ENCODE peak calls at places on chromosomes 5 and 9, in six cellular contexts. A, D, L, S, V and B are unnamed samples.

GRCh38 chr9:90069107-90069506 is 464.3 kb downstream of the GADD45G start:
- DNase-seq in S (no peak), L (no peak), V (no peak), A (no peak), D (no peak), B (no peak)

GRCh38 chr5:62589504-62589903 is 10.9 kb downstream of the LRRC70 start:
- DNase-seq in L (no peak), S (no peak), V (no peak), D (no peak), A (no peak), B (no peak)

GRCh38 chr9:113638916-113639315 is 175.4 kb downstream of the RGS3 start:
- DNase-seq in L (no peak), S (no peak), A (no peak), V (no peak), D (no peak), B (no peak)

GRCh38 chr5:43602456-43602817 is 543 bp upstream of the NNT start:
- DNase-seq in D (peak), A (peak), S (no peak), V (peak), L (peak), B (peak)

GRCh38 chr9:21559402-21560280 is 77.5 kb upstream of the IFNE start:
- DNase-seq in A (peak), L (peak), S (no peak), V (peak), D (no peak), B (peak)

GRCh38 chr5:111697881-111698757 is 58.9 kb downstream of the NREP start:
- DNase-seq in V (peak), A (peak), D (peak), L (peak), S (no peak), B (peak)

GRCh38 chr9:110894731-110895130 is 143.5 kb downstream of the LPAR1 start:
- DNase-seq in D (no peak), V (no peak), A (no peak), S (no peak), L (no peak), B (no peak)

GRCh38 chr5:111948517-111948916 is 191.5 kb upstream of the NREP start:
- DNase-seq in A (no peak), L (no peak), S (peak), V (no peak), D (no peak), B (peak)

GRCh38 chr5:534743-535671 is 10.8 kb upstream of the SLC9A3 start:
- DNase-seq in V (no peak), D (no peak), A (no peak), L (no peak), S (no peak), B (no peak)

GRCh38 chr5:56321236-56321881 is 88.2 kb upstream of the ANKRD55 start:
- DNase-seq in V (no peak), A (no peak), L (no peak), D (no peak), S (no peak), B (no peak)

GRCh38 chr9:125990186-125990792 is 243.1 kb downstream of the PBX3 start:
- DNase-seq in L (no peak), S (no peak), V (no peak), D (no peak), A (no peak), B (no peak)

GRCh38 chr5:37090123-37090726 is 159.0 kb downstream of the CPLANE1 start:
- DNase-seq in D (no peak), S (no peak), A (peak), V (no peak), L (peak), B (no peak)

GRCh38 chr9:37107701-37108100 is 12.7 kb upstream of the ZCCHC7 start:
- DNase-seq in S (no peak), A (no peak), D (no peak), V (no peak), L (no peak), B (no peak)

GRCh38 chr9:96884443-96884842 is 30.1 kb upstream of the ZNF782 start:
- DNase-seq in S (peak), D (no peak), L (no peak), A (peak), V (no peak), B (peak)

GRCh38 chr5:124729687-124730359 is 16.6 kb downstream of the ZNF608 start:
- DNase-seq in D (no peak), S (no peak), L (no peak), V (no peak), A (no peak), B (peak)

GRCh38 chr5:31996909-31997308 is 177.2 kb downstream of the GOLPH3 start:
- DNase-seq in A (no peak), V (no peak), L (no peak), D (peak), S (no peak), B (no peak)

GRCh38 chr9:18837402-18837801 is 195.6 kb downstream of the SAXO1 start:
- DNase-seq in V (no peak), L (no peak), D (no peak), A (no peak), S (no peak), B (no peak)

GRCh38 chr5:82594097-82594496 is 315.9 kb upstream of the RPS23 start:
- DNase-seq in A (peak), S (no peak), V (no peak), D (no peak), L (no peak), B (peak)

GRCh38 chr5:116358911-116359418 is 215.7 kb downstream of the SEMA6A start:
- DNase-seq in V (no peak), L (no peak), S (no peak), A (no peak), D (peak), B (no peak)

GRCh38 chr5:172274951-172275753 is 8.4 kb downstream of the UBTD2 start:
- DNase-seq in V (no peak), S (no peak), L (no peak), A (no peak), D (no peak), B (peak)

GRCh38 chr5:6900828-6901227 is 187.6 kb downstream of the TENT4A start:
- DNase-seq in L (peak), S (no peak), A (peak), D (no peak), V (peak), B (no peak)

GRCh38 chr5:72955143-72955767 is 586 bp upstream of the FCHO2 start:
- DNase-seq in A (no peak), V (peak), L (peak), S (no peak), D (no peak), B (no peak)

GRCh38 chr9:116806075-116806474 is 119.0 kb downstream of the TRIM32 start:
- DNase-seq in S (no peak), D (peak), L (peak), A (peak), V (peak), B (peak)

GRCh38 chr9:117494401-117495130 is 79.7 kb upstream of the ASTN2 start:
- DNase-seq in L (no peak), A (no peak), D (no peak), V (no peak), S (no peak), B (no peak)

GRCh38 chr5:121199238-121199999 is 652.3 kb upstream of the FTMT start:
- DNase-seq in V (no peak), D (no peak), L (no peak), A (peak), S (no peak), B (peak)

GRCh38 chr9:30673132-30673531 is 1711.3 kb upstream of the ACO1 start:
- DNase-seq in V (no peak), D (no peak), A (no peak), L (no peak), S (no peak), B (no peak)

GRCh38 chr5:1511651-1512540 is 11.9 kb downstream of the LPCAT1 start:
- DNase-seq in S (peak), L (peak), A (no peak), D (peak), V (no peak), B (peak)

GRCh38 chr5:77138981-77139380 is 51.9 kb upstream of the ZBED3 start:
- DNase-seq in S (no peak), V (no peak), A (peak), D (no peak), L (peak), B (peak)

GRCh38 chr5:55711531-55712022 is 547 bp downstream of the SLC38A9 start:
- DNase-seq in A (peak), S (no peak), D (no peak), V (no peak), L (no peak), B (peak)

GRCh38 chr5:89313804-89314588 is 431.0 kb upstream of the MEF2C start:
- DNase-seq in S (peak), A (peak), L (no peak), V (no peak), D (peak), B (peak)

GRCh38 chr9:111195779-111196178 is 134.2 kb downstream of the OR2K2 start:
- DNase-seq in D (no peak), A (no peak), L (no peak), S (no peak), V (no peak), B (peak)

GRCh38 chr5:2750026-2750757 is 1.3 kb downstream of the IRX2 start:
- DNase-seq in L (peak), S (no peak), V (peak), A (peak), D (no peak), B (peak)

GRCh38 chr9:86275962-86276361 is 6.4 kb downstream of the ISCA1 start:
- DNase-seq in V (peak), A (no peak), L (peak), D (peak), S (no peak), B (peak)

GRCh38 chr9:108443741-108444140 is 412.0 kb downstream of the ACTL7B start:
- DNase-seq in L (no peak), A (no peak), D (no peak), S (no peak), V (no peak), B (peak)

GRCh38 chr5:172707285-172708182 is 63.5 kb downstream of the DUSP1 start:
- DNase-seq in V (peak), D (peak), A (peak), S (no peak), L (peak), B (peak)

GRCh38 chr9:17018540-17019196 is 116.2 kb upstream of the CNTLN start:
- DNase-seq in V (no peak), A (no peak), L (no peak), D (no peak), S (no peak), B (no peak)

GRCh38 chr5:59553992-59554391 is 339.5 kb downstream of the PDE4D start:
- DNase-seq in A (no peak), V (no peak), L (no peak), S (no peak), D (no peak), B (no peak)

GRCh38 chr5:40691894-40692293 is 12.2 kb downstream of the PTGER4 start:
- DNase-seq in A (no peak), D (no peak), S (no peak), L (no peak), V (no peak), B (no peak)

GRCh38 chr9:83933804-83934203 is 12.6 kb upstream of the KIF27 start:
- DNase-seq in S (no peak), V (no peak), A (peak), L (no peak), D (no peak), B (peak)

GRCh38 chr9:120374817-120375216 is 205.2 kb downstream of the CDK5RAP2 start:
- DNase-seq in S (no peak), A (no peak), D (no peak), V (no peak), L (no peak), B (no peak)

GRCh38 chr5:10332301-10332700 is 21.2 kb upstream of the MARCHF6 start:
- DNase-seq in S (no peak), D (no peak), A (no peak), L (no peak), V (no peak), B (no peak)

GRCh38 chr5:10331341-10331796 is 22.1 kb upstream of the MARCHF6 start:
- DNase-seq in D (no peak), L (no peak), S (no peak), V (no peak), A (peak), B (peak)

GRCh38 chr5:10334830-10335229 is 18.7 kb upstream of the MARCHF6 start:
- DNase-seq in A (no peak), V (no peak), S (no peak), L (no peak), D (no peak), B (no peak)

GRCh38 chr5:10335711-10336470 is 17.6 kb upstream of the MARCHF6 start:
- DNase-seq in S (no peak), V (no peak), D (no peak), A (no peak), L (no peak), B (no peak)

DNA sequence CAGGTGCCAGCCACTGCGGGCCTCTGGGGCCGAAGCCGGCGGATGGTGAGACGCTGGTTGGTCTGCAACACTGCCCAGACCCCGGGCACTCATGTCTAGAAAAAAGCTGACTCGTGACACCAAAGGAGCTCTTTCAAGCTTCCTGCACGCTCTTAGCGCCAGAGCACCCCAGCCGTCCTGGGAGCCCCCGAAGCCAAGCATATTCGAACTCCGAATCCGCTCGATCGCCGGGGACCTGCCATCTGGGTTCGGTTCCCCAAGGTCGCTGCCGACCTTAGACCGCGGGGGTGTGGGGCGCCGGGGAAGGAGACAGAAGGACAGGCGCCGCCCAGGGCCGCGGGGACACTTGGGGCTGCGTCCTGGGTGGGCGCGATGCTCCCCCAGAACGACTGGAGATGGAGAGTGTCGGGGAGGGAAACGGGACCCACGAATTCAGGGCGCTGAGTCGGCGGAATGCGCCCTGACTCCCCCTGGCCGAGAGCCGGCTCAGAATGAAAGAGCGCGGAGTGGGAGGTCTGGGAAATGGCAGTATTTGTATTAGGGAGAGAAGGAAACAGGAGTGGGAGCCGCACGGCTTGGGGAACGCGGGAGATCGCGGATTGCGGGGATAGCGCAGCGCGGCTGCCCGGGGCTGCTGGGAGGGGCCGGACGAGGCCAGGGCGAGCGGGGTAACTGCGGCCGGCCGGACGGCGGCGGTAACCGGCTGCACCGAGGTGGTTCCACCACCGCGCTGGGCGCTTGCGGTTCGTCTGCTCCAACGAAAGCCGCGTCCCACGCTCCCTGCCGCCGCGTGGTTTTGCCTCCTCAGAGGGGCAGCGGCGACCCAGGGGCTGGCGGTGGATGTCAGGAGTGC is 20.1 kb upstream of the MARCHF6 start:
- DNase-seq in L (peak), D (no peak), A (peak), S (no peak), V (peak), B (peak)
- TF ChIP-seq EZH2phosphoT487 in L (peak), D (no peak), A (no peak), S (no peak), V (peak), B (no peak)

GRCh38 chr9:131290039-131290766 is 680 bp downstream of the PLPP7 start:
- DNase-seq in L (no peak), D (no peak), A (no peak), S (no peak), V (no peak), B (no peak)

GRCh38 chr9:131290767-131291370 is 1.3 kb downstream of the PLPP7 start:
- DNase-seq in L (no peak), D (no peak), A (no peak), S (no peak), V (no peak), B (no peak)

GRCh38 chr9:131292937-131293336 is 3.4 kb downstream of the PLPP7 start:
- DNase-seq in L (no peak), V (no peak), A (no peak), D (no peak), S (no peak), B (no peak)

GRCh38 chr9:131289301-131290038 is at the start of gene PLPP7:
- DNase-seq in L (peak), S (no peak), V (peak), D (no peak), A (no peak), B (peak)

DNA sequence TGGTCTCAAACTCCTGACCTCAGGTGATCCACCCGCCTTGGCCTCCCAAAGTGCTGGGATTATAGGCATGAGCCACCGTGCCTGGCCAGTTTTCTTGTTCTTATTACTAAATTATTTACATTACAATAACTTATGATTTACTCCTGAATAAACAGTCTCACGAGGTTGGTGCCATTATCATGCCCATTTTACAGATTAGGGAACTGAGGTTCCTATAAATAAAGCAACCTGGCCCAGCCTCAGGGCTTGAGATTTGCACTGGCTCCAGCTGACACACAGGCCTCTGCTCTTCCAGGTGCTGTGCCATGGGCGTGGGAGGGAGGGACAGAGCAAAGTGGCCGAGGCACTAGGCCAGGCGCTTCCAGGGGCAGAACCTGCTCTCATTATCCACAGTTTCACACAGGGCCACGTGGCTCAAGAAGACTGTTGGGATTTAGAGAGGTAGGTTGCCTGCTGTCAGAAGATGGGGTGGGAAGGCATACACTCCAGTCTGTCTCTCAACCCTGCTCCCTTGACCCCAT is 2.3 kb downstream of the PLPP7 start:
- DNase-seq in V (no peak), L (no peak), D (no peak), S (no peak), A (no peak), B (no peak)
- H3K4me2 ChIP-seq in V (no peak), L (no peak), D (no peak), S (no peak), A (no peak), B (no peak)

DNA sequence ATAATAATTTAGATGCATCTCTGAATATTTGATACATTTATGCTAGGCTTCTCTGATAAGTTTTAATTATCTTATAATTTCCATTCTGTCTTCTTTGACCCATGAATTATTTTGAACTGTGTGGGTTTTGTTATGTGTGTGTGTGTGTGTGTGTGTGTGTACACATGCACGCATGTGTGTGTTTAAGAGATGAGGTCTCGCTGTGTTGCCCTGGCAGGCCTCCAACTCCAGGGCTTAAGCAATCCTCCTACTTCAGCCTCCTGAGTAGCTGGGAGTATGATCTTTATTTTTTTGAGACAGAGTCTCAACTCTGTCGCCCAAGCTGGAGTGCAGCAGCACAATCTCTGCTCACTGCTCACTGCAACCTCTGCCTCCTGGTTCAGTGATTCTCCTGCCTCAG is 75.4 kb downstream of the NDUFAF2 start:
- DNase-seq in D (no peak), S (no peak), V (no peak), A (no peak), L (no peak), B (no peak)
- TF ChIP-seq EZH2phosphoT487 in D (no peak), S (no peak), V (no peak), A (no peak), L (no peak), B (no peak)

GRCh38 chr5:135651156-135651555 is 72.4 kb upstream of the CXCL14 start:
- DNase-seq in S (peak), L (no peak), A (peak), V (no peak), D (no peak), B (peak)
- H3K4me2 ChIP-seq in S (no peak), L (no peak), A (no peak), V (no peak), D (no peak), B (no peak)

GRCh38 chr5:16826379-16827125 is 109.5 kb downstream of the MYO10 start:
- DNase-seq in V (no peak), L (no peak), S (no peak), D (no peak), A (no peak), B (peak)
- TF ChIP-seq EZH2phosphoT487 in V (no peak), L (no peak), S (no peak), D (no peak), A (no peak), B (no peak)

DNA sequence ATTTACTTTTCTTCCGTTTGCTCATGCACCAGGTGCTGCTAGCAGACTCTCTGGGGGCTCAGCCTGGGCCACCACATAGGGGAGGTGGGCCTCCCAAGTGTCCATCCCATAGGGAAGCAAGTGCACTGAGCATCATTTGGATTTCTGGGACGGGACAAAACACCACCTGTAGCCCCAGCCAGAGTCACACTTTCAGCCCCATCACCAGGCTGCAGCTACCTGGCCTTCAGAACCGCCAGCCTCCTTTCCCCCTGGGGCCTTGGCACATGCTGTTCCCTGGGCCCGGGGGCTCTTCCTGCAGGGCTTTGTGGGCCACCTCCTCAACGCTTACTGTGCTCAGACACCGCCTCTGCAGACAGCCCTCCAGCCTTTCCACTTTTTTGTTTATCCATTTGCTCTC is 19.6 kb upstream of the SUSD3 start:
- DNase-seq in D (no peak), S (no peak), V (no peak), A (no peak), L (no peak), B (no peak)
- H3K4me2 ChIP-seq in D (no peak), S (no peak), V (no peak), A (no peak), L (no peak), B (no peak)